ENCODE peak calls at places on chromosomes 2 and 18, in five cellular contexts. J, G, D, W and I are unnamed samples.

GRCh38 chr2:113088173-113088992 is 20.6 kb downstream of the IL1F10 start:
- DNase-seq in J (no peak), G (no peak), D (no peak), W (peak), I (no peak)

GRCh38 chr18:24600076-24600654 is 139.7 kb downstream of the HRH4 start:
- DNase-seq in J (no peak), G (peak), D (no peak), W (peak), I (peak)

GRCh38 chr2:30287190-30287589 is 55.9 kb downstream of the LBH start:
- DNase-seq in J (no peak), G (no peak), D (no peak), W (no peak), I (no peak)

GRCh38 chr2:145687445-145688104 is 1167.7 kb upstream of the ZEB2 start:
- DNase-seq in J (no peak), G (no peak), D (peak), W (no peak), I (no peak)

GRCh38 chr18:25235648-25236047 is 116.3 kb downstream of the ZNF521 start:
- DNase-seq in J (no peak), G (no peak), D (no peak), W (no peak), I (no peak)

GRCh38 chr2:130355578-130356431 is at the start of gene PTPN18:
- DNase-seq in J (no peak), G (peak), D (no peak), W (peak), I (peak)

GRCh38 chr2:44951124-44951523 is 9.6 kb downstream of the SIX3 start:
- DNase-seq in J (no peak), G (no peak), D (no peak), W (no peak), I (no peak)

GRCh38 chr18:36314754-36315153 is 17.2 kb downstream of the FHOD3 start:
- DNase-seq in J (no peak), G (no peak), D (no peak), W (no peak), I (no peak)

GRCh38 chr2:98063289-98063688 is 23.7 kb upstream of the VWA3B start:
- DNase-seq in J (no peak), G (no peak), D (no peak), W (no peak), I (no peak)

GRCh38 chr2:8580316-8581047 is 101.4 kb upstream of the ID2 start:
- DNase-seq in J (no peak), G (no peak), D (no peak), W (no peak), I (no peak)

GRCh38 chr2:15596350-15596749 is 4.7 kb downstream of the DDX1 start:
- DNase-seq in J (no peak), G (no peak), D (no peak), W (no peak), I (no peak)

GRCh38 chr18:47261902-47262301 is 10.4 kb upstream of the SKOR2 start:
- DNase-seq in J (no peak), G (no peak), D (no peak), W (no peak), I (no peak)

GRCh38 chr2:230989731-230990130 is 6.2 kb upstream of the SPATA3 start:
- DNase-seq in J (no peak), G (no peak), D (no peak), W (no peak), I (no peak)
- H2AFZ ChIP-seq in J (no peak), G (no peak), D (no peak), W (no peak), I (no peak)

GRCh38 chr2:25523060-25523459 is 150.3 kb downstream of the DTNB start:
- DNase-seq in J (no peak), G (no peak), D (no peak), W (no peak), I (no peak)

GRCh38 chr2:25517701-25518100 is 155.7 kb downstream of the DTNB start:
- DNase-seq in J (no peak), G (no peak), D (no peak), W (no peak), I (no peak)

GRCh38 chr2:25521126-25521525 is 152.3 kb downstream of the DTNB start:
- DNase-seq in J (no peak), G (no peak), D (no peak), W (no peak), I (no peak)

GRCh38 chr2:25524507-25524906 is 148.9 kb downstream of the DTNB start:
- DNase-seq in J (no peak), G (no peak), D (no peak), W (no peak), I (no peak)

DNA sequence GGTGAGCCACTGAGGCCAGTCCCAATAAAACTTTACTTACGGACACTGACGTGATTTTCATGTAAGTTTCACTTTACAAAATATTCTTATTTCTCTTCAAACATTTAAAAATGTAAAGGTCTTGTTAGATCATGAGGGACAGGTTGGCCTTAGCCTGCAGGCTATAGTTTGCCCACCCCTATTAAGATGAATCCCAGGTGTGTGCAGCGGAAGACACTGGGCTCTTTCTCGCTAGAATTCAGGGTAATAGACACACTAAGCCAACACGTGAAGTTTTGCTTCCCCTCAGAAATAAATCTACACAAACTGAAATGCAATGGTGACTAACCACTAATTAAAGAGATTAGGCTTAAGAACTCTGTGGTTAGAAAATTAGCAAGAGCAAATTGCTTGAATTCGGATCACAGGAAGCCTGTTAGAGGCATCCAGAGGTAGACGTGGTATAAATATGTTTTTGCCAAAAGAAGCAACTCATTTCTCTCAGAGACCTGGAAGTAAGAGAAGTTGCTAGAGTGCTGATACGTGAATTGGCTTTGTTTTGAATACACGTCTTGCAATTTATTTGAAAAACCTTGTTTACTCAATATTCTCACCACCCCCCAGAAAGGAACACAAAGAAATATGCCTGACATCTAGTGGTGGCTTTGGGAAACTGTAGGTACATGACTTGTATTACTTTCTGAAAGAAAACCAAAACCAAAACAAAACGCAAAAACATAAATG is 151.6 kb downstream of the DTNB start:
- DNase-seq in J (peak), G (peak), D (no peak), W (peak), I (peak)
- TF ChIP-seq SP1 in J (no peak), G (no peak), D (no peak), W (no peak), I (no peak)

GRCh38 chr2:199462167-199462976 is 4.6 kb upstream of the SATB2 start:
- DNase-seq in J (no peak), G (no peak), D (no peak), W (no peak), I (no peak)
- H2AFZ ChIP-seq in J (no peak), G (no peak), D (no peak), W (peak), I (no peak)

DNA sequence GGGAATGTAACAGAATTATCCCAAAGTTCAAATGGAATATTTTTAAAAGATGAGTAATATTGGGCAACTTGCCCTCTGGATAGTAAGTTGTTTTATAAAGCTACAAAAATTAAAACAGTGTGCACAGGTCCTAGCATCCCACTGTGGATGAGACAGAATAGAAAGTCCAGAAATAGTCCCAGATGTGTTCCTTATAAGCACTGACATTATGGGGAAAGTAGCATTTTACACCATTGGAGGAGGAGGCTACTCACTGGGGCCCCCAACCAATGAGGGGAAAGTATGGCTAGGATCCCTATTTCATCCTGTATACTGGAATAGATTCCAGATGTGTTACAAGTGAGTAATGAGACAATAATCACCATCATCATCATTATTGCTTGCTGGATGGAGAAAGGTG is 4.8 kb downstream of the ARID5A start:
- DNase-seq in J (no peak), G (no peak), D (no peak), W (no peak), I (no peak)
- TF ChIP-seq SP1 in J (no peak), G (no peak), D (no peak), W (no peak), I (no peak)

DNA sequence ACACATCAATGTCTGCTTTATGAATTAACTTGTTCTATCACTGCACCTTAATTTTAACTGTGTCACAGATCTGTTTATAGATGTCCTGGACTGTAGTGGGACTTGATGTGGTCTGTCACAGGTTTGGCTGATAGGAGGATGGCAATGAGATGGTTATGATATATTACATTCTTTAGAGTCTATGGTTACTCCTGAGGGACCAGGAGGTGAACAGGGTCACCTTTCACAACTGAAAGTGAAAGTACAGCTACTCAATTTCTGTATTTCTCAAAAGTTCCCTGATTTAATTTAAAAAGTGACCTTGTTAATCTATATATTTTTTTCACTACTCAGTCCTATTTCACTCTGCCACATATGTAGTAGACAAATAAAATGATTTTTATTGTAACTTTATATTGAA is 1284.1 kb upstream of the GYPC start:
- DNase-seq in J (no peak), G (no peak), D (no peak), W (no peak), I (no peak)
- H2AFZ ChIP-seq in J (peak), G (no peak), D (no peak), W (no peak), I (no peak)

GRCh38 chr2:62586981-62587380 is 81.0 kb upstream of the TMEM17 start:
- DNase-seq in J (peak), G (no peak), D (no peak), W (no peak), I (no peak)
- TF ChIP-seq SP1 in J (no peak), G (no peak), D (no peak), W (no peak), I (no peak)

GRCh38 chr2:217661378-217661777 is 341.4 kb downstream of the TNS1 start:
- DNase-seq in J (no peak), G (no peak), D (no peak), W (no peak), I (no peak)
- H2AFZ ChIP-seq in J (no peak), G (no peak), D (no peak), W (no peak), I (no peak)

GRCh38 chr2:241227635-241227993 is 39.1 kb downstream of the ANO7 start:
- DNase-seq in J (no peak), G (no peak), D (no peak), W (no peak), I (no peak)

GRCh38 chr2:241225545-241225944 is 37.1 kb downstream of the ANO7 start:
- DNase-seq in J (no peak), G (no peak), D (no peak), W (no peak), I (no peak)

GRCh38 chr2:241225983-241226382 is 37.5 kb downstream of the ANO7 start:
- DNase-seq in J (no peak), G (no peak), D (no peak), W (no peak), I (no peak)

GRCh38 chr2:241228081-241228859 is 39.8 kb downstream of the ANO7 start:
- DNase-seq in J (no peak), G (peak), D (no peak), W (no peak), I (no peak)

GRCh38 chr2:241226723-241227634 is 38.5 kb downstream of the ANO7 start:
- DNase-seq in J (no peak), G (peak), D (no peak), W (no peak), I (no peak)
- TF ChIP-seq SP1 in J (no peak), G (no peak), D (no peak), W (no peak), I (no peak)

GRCh38 chr2:17355608-17356329 is 162.5 kb downstream of the RAD51AP2 start:
- DNase-seq in J (peak), G (no peak), D (no peak), W (peak), I (no peak)

GRCh38 chr2:17353268-17353667 is 165.0 kb downstream of the RAD51AP2 start:
- DNase-seq in J (no peak), G (no peak), D (no peak), W (no peak), I (no peak)
- H2AFZ ChIP-seq in J (no peak), G (no peak), D (peak), W (no peak), I (no peak)